ENCODE peak calls at places on chromosomes 3 and 15, in ten cellular contexts. C is astrocyte; Y is ascending aorta; M is upper lobe of right lung; Z is PC-3; U is cardiac muscle cell; K is Peyer's patch; W is mammary epithelial cell; S is CD8-positive, alpha-beta T cell; A is tibial artery. Q is an unnamed sample.

GRCh38 chr3:143464850-143465249 is 345.3 kb downstream of the CHST2 start:
- DNase-seq in C (no peak), Y (no peak), M (no peak), Z (no peak), U (no peak), K (no peak), W (no peak), S (no peak), A (no peak), Q (no peak)

GRCh38 chr15:67419705-67420104 is 101.2 kb upstream of the C15orf61 start:
- DNase-seq in C (no peak), Y (no peak), M (no peak), Z (no peak), U (no peak), K (no peak), W (no peak), S (no peak), A (no peak), Q (no peak)

GRCh38 chr3:179510496-179510895 is 52.2 kb upstream of the ACTL6A start:
- DNase-seq in C (no peak), Y (no peak), M (no peak), Z (no peak), U (no peak), K (no peak), W (peak; percentile 6), S (no peak), A (no peak), Q (no peak)

GRCh38 chr3:47613723-47614122 is 35.1 kb upstream of the CSPG5 start:
- DNase-seq in C (peak; percentile 27), Y (no peak), M (no peak), Z (no peak), U (no peak), K (no peak), W (no peak), S (no peak), A (no peak), Q (no peak)

GRCh38 chr3:149586871-149587270 is 71.0 kb downstream of the WWTR1 start:
- DNase-seq in C (peak; percentile 81), Y (no peak), M (no peak), Z (peak; percentile 97), U (no peak), K (no peak), W (peak; percentile 88), S (no peak), A (no peak), Q (no peak)

GRCh38 chr3:138092023-138092422 is 23.4 kb downstream of the DZIP1L start:
- DNase-seq in C (peak; percentile 59), Y (no peak), M (no peak), Z (peak; percentile 40), U (no peak), K (no peak), W (peak; percentile 34), S (no peak), A (no peak), Q (no peak)

GRCh38 chr3:172437713-172438112 is 10.5 kb downstream of the GHSR start:
- DNase-seq in C (no peak), Y (no peak), M (no peak), Z (no peak), U (no peak), K (no peak), W (no peak), S (no peak), A (no peak), Q (no peak)

GRCh38 chr15:52281085-52282035 is 14.2 kb downstream of the MYO5C start:
- DNase-seq in C (no peak), Y (no peak), M (no peak), Z (no peak), U (peak; percentile 41), K (no peak), W (no peak), S (no peak), A (no peak), Q (no peak)

GRCh38 chr3:30680789-30681188 is 74.4 kb downstream of the TGFBR2 start:
- DNase-seq in C (peak; percentile 18), Y (no peak), M (no peak), Z (no peak), U (no peak), K (no peak), W (no peak), S (no peak), A (no peak), Q (no peak)

GRCh38 chr3:133835961-133836360 is 30.3 kb downstream of the SRPRB start:
- DNase-seq in C (no peak), Y (peak; percentile 51), M (peak; percentile 29), Z (no peak), U (no peak), K (no peak), W (no peak), S (no peak), A (no peak), Q (no peak)

GRCh38 chr3:189779166-189779565 is 148.0 kb downstream of the TP63 start:
- DNase-seq in C (no peak), Y (no peak), M (no peak), Z (no peak), U (no peak), K (no peak), W (no peak), S (no peak), A (no peak), Q (no peak)

GRCh38 chr3:10006048-10006761 is 19.6 kb upstream of the EMC3 start:
- DNase-seq in C (no peak), Y (no peak), M (no peak), Z (no peak), U (no peak), K (no peak), W (no peak), S (no peak), A (no peak), Q (no peak)

GRCh38 chr3:177722386-177722785 is 525.1 kb upstream of the TBL1XR1 start:
- DNase-seq in C (no peak), Y (no peak), M (no peak), Z (no peak), U (no peak), K (no peak), W (no peak), S (no peak), A (no peak), Q (no peak)

GRCh38 chr3:156388469-156389150 is 166.3 kb downstream of the SSR3 start:
- DNase-seq in C (peak; percentile 99), Y (no peak), M (no peak), Z (no peak), U (no peak), K (no peak), W (no peak), S (no peak), A (no peak), Q (no peak)
- H3K27ac ChIP-seq in C (peak overlapping the region; percentile 72), Y (peak overlapping the region; percentile 23), M (no peak overlapping the region), Z (no peak overlapping the region), U (no peak overlapping the region), K (no peak overlapping the region), W (no peak overlapping the region), S (no peak overlapping the region), A (no peak overlapping the region), Q (no peak overlapping the region)

GRCh38 chr3:157156844-157157635 is 2.9 kb downstream of the CCNL1 start:
- DNase-seq in C (no peak), Y (no peak), M (no peak), Z (no peak), U (no peak), K (no peak), W (no peak), S (no peak), A (no peak), Q (no peak)

GRCh38 chr3:157159762-157160651 is at the start of gene CCNL1:
- DNase-seq in C (peak; percentile 96), Y (peak; percentile 99), M (peak; percentile 99), Z (peak; percentile 98), U (peak; percentile 97), K (peak; percentile 98), W (peak; percentile 97), S (peak; percentile 92), A (peak; percentile 98), Q (peak; percentile 97)

GRCh38 chr3:157155591-157155990 is 4.4 kb downstream of the CCNL1 start:
- DNase-seq in C (no peak), Y (no peak), M (no peak), Z (no peak), U (no peak), K (no peak), W (no peak), S (no peak), A (no peak), Q (no peak)

GRCh38 chr3:157159037-157159761 is 748 bp downstream of the CCNL1 start:
- DNase-seq in C (peak; percentile 36), Y (peak; percentile 81), M (peak; percentile 90), Z (peak; percentile 46), U (peak; percentile 81), K (peak; percentile 84), W (peak; percentile 81), S (peak; percentile 62), A (peak; percentile 77), Q (peak; percentile 86)

GRCh38 chr3:157157836-157158235 is 2.1 kb downstream of the CCNL1 start:
- DNase-seq in C (no peak), Y (no peak), M (no peak), Z (no peak), U (no peak), K (no peak), W (no peak), S (no peak), A (no peak), Q (no peak)
- H3K4me3 ChIP-seq in C (peak overlapping the region; percentile 97), Y (peak overlapping the region; percentile 86), M (peak overlapping the region; percentile 94), Z (peak overlapping the region; percentile 92), U (peak overlapping the region; percentile 93), K (peak overlapping the region; percentile 94), W (peak overlapping the region; percentile 56), S (peak overlapping the region; percentile 84), A (peak overlapping the region; percentile 99), Q (peak overlapping the region; percentile 92)

GRCh38 chr15:40743921-40744809 is 10.9 kb downstream of the RMDN3 start:
- DNase-seq in C (peak; percentile 53), Y (peak; percentile 59), M (peak; percentile 66), Z (no peak), U (no peak), K (peak; percentile 52), W (peak; percentile 78), S (peak; percentile 23), A (no peak), Q (no peak)
- H3K4me1 ChIP-seq in C (peaks cover 10% of the 10 kb centered on the region), Y (no peaks in the 10 kb centered on the region), M (no peaks in the 10 kb centered on the region), Z (peaks cover 5% of the 10 kb centered on the region), U (no peaks in the 10 kb centered on the region), K (no peaks in the 10 kb centered on the region), W (peaks cover 10% of the 10 kb centered on the region), S (peaks cover 5% of the 10 kb centered on the region), A (no peaks in the 10 kb centered on the region), Q (peaks cover 20% of the 10 kb centered on the region)

GRCh38 chr3:64668582-64669510 is 19.0 kb downstream of the ADAMTS9 start:
- DNase-seq in C (no peak), Y (no peak), M (no peak), Z (no peak), U (no peak), K (no peak), W (no peak), S (no peak), A (no peak), Q (no peak)

GRCh38 chr3:64667138-64667537 is 20.7 kb downstream of the ADAMTS9 start:
- DNase-seq in C (no peak), Y (no peak), M (no peak), Z (no peak), U (no peak), K (no peak), W (peak; percentile 12), S (no peak), A (no peak), Q (no peak)

GRCh38 chr3:64667887-64668581 is 19.8 kb downstream of the ADAMTS9 start:
- DNase-seq in C (no peak), Y (peak; percentile 72), M (peak; percentile 74), Z (no peak), U (no peak), K (no peak), W (no peak), S (no peak), A (peak; percentile 87), Q (no peak)

GRCh38 chr3:64664397-64664796 is 23.4 kb downstream of the ADAMTS9 start:
- DNase-seq in C (no peak), Y (no peak), M (no peak), Z (no peak), U (no peak), K (no peak), W (no peak), S (no peak), A (no peak), Q (no peak)

GRCh38 chr3:64666171-64666581 is 21.6 kb downstream of the ADAMTS9 start:
- DNase-seq in C (peak; percentile 51), Y (no peak), M (no peak), Z (no peak), U (no peak), K (no peak), W (peak; percentile 16), S (no peak), A (no peak), Q (no peak)
- H3K27ac ChIP-seq in C (no peak overlapping the region), Y (no peak overlapping the region), M (no peak overlapping the region), Z (no peak overlapping the region), U (no peak overlapping the region), K (no peak overlapping the region), W (peak overlapping the region; percentile 40), S (no peak overlapping the region), A (peak overlapping the region; percentile 75), Q (no peak overlapping the region)